ENCODE peak calls at places on chromosomes 5 and 9, in seven cellular contexts. I is Karpas-422; S is Peyer's patch; X is DMS153; V is EL; P is memory B cell; G is activated T-helper 1 cell treated with anti-CD3 and anti-CD28 coated beads, Interleukin-2, amount 50 U/mL, for 16 hours. K is an unnamed sample.

GRCh38 chr9:34158362-34158869 is 20.4 kb upstream of the UBAP1 start:
- DNase-seq in V (peak; percentile 55), I (no peak), P (no peak), S (no peak), G (no peak), X (peak; percentile 70), K (no peak)

GRCh38 chr5:113806250-113806649 is 292.8 kb downstream of the YTHDC2 start:
- DNase-seq in X (no peak), I (peak; percentile 44), S (no peak), P (no peak), V (peak; percentile 64), G (no peak), K (no peak)

GRCh38 chr5:16656561-16657191 is 39.9 kb upstream of the RETREG1 start:
- DNase-seq in I (no peak), V (no peak), G (no peak), P (no peak), S (no peak), X (no peak), K (no peak)

GRCh38 chr5:153340139-153340538 is 150.3 kb upstream of the GRIA1 start:
- DNase-seq in G (no peak), S (no peak), I (no peak), X (no peak), P (no peak), V (no peak), K (no peak)

GRCh38 chr5:164354138-164354751 is 848.8 kb downstream of the MAT2B start:
- DNase-seq in S (no peak), V (no peak), X (no peak), G (no peak), I (no peak), P (no peak), K (no peak)

GRCh38 chr5:168131519-168131918 is 159.9 kb upstream of the WWC1 start:
- DNase-seq in P (no peak), V (no peak), G (no peak), I (no peak), S (no peak), X (no peak), K (no peak)

GRCh38 chr5:9898319-9898718 is 268.2 kb upstream of the TAS2R1 start:
- DNase-seq in I (peak; percentile 57), S (no peak), X (peak; percentile 56), V (peak; percentile 51), G (no peak), P (no peak), K (no peak)

GRCh38 chr5:59164041-59164830 is 581.4 kb downstream of the RAB3C start:
- DNase-seq in V (peak; percentile 18), I (no peak), G (no peak), S (no peak), P (no peak), X (no peak), K (no peak)

GRCh38 chr9:16401720-16402119 is 468.8 kb downstream of the BNC2 start:
- DNase-seq in I (no peak), S (no peak), V (no peak), X (no peak), G (no peak), P (no peak), K (no peak)

GRCh38 chr9:70563437-70564204 is 149.2 kb upstream of the KLF9 start:
- DNase-seq in S (peak; percentile 65), I (no peak), V (peak; percentile 65), G (no peak), P (no peak), X (no peak), K (peak; percentile 53)

GRCh38 chr5:74030821-74031220 is 404.8 kb downstream of the ARHGEF28 start:
- DNase-seq in X (no peak), S (no peak), I (no peak), P (no peak), G (no peak), V (no peak), K (no peak)

GRCh38 chr5:113020461-113021273 is 44.1 kb downstream of the DCP2 start:
- DNase-seq in S (no peak), G (no peak), X (no peak), V (peak; percentile 76), P (no peak), I (no peak), K (no peak)

GRCh38 chr5:6783787-6784186 is 70.6 kb downstream of the TENT4A start:
- DNase-seq in I (no peak), X (no peak), V (no peak), G (no peak), S (no peak), P (no peak), K (no peak)

GRCh38 chr9:93708289-93708986 is 132.1 kb downstream of the PHF2 start:
- DNase-seq in P (no peak), X (no peak), I (no peak), S (no peak), G (no peak), V (no peak), K (no peak)

K was measured in stimulated activated naive B cell treated with anti-CD40 and anti-IgM and Interleukin-4, amounts not matched to agents 10 μg/mL and 1 μg/mL and 100 μg/mL, for 72 hours.